ENCODE peak calls at places on chromosomes 1 and 21, in four cellular contexts. Z is spleen, H is brain microvascular endothelial cell, T is mucosa of descending colon. G is an unnamed sample.

GRCh38 chr1:234520908-234521801 is 42.2 kb upstream of the TARBP1 start:
- DNase-seq in Z (no peak), H (no peak), T (no peak), G (no peak)

GRCh38 chr1:231199868-231200267 is 38.0 kb downstream of the TRIM67 start:
- DNase-seq in Z (peak; percentile 42), H (no peak), T (no peak), G (no peak)

GRCh38 chr1:218460367-218460766 is 115.2 kb downstream of the TGFB2 start:
- DNase-seq in Z (no peak), H (peak; percentile 77), T (no peak), G (peak; percentile 77)

GRCh38 chr21:36004441-36004840 is 55.9 kb downstream of the SETD4 start:
- DNase-seq in Z (no peak), H (no peak), T (no peak), G (peak; percentile 71)

GRCh38 chr1:165408518-165408917 is 36.4 kb downstream of the RXRG start:
- DNase-seq in Z (no peak), H (peak; percentile 20), T (no peak), G (peak; percentile 15)

GRCh38 chr1:876428-876827 is 47.3 kb upstream of the SAMD11 start:
- DNase-seq in Z (no peak), H (no peak), T (no peak), G (no peak)

GRCh38 chr1:47545912-47546483 is 108.2 kb downstream of the FOXD2 start:
- DNase-seq in Z (no peak), H (no peak), T (no peak), G (no peak)

GRCh38 chr1:43936470-43937151 is 3.0 kb downstream of the ARTN start:
- DNase-seq in Z (no peak), H (no peak), T (peak; percentile 67), G (no peak)

GRCh38 chr1:36156329-36157114 is 562 bp downstream of the MAP7D1 start:
- DNase-seq in Z (peak; percentile 93), H (peak; percentile 42), T (peak; percentile 79), G (no peak)

GRCh38 chr1:237736372-237737029 is 154.2 kb downstream of the ZP4 start:
- DNase-seq in Z (no peak), H (peak; percentile 3), T (no peak), G (no peak)

GRCh38 chr1:78035121-78035520 is 10.6 kb upstream of the GIPC2 start:
- DNase-seq in Z (no peak), H (no peak), T (no peak), G (peak; percentile 25)

GRCh38 chr1:157968951-157969350 is 24.5 kb upstream of the KIRREL1 start:
- DNase-seq in Z (no peak), H (peak; percentile 87), T (no peak), G (peak; percentile 93)

GRCh38 chr1:169563019-169563615 is 23.2 kb downstream of the F5 start:
- DNase-seq in Z (no peak), H (no peak), T (no peak), G (no peak)

GRCh38 chr1:98661544-98662353 is at the start of gene SNX7:
- DNase-seq in Z (peak; percentile 90), H (peak; percentile 50), T (peak; percentile 91), G (peak; percentile 78)

GRCh38 chr1:7371926-7372325 is 399.2 kb upstream of the VAMP3 start:
- DNase-seq in Z (peak; percentile 49), H (no peak), T (no peak), G (no peak)

GRCh38 chr1:73065585-73065984 is 783.2 kb upstream of the NEGR1 start:
- DNase-seq in Z (no peak), H (no peak), T (no peak), G (no peak)

DNA sequence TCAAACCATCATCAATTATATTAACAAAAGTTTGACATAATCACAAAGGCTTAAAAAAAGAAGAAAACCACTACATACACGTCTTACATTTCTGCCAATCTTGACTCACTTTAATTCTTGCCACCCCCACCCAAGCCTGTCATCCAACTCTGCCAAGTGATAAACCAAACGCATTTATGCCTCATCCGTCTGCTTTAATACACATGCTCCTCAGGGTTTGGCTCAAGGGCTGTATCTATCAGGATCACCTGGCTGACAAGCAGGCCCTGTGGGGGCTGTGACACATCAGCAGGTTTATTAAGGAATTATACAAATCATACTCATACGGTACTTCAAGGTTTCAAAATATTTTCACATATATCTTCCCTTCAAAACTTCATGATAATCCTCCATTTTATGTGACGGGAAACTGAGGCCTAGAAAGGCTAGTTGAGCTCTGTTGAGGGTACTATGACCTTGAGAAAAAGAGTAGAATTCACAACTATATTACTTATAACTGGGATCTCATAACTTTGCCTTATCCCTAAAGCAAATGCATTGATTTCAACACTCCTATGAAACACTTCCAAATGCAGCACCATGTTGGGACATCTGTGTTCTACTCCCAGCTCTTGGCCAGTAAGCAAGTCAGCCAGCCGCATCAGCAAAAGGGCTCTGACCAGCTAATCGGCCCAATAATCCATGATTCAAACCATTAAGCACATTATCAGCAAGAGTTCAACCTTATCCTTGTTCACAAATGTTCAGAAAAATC is 8.7 kb downstream of the SORT1 start:
- DNase-seq in Z (no peak), H (no peak), T (no peak), G (peak; percentile 20)
- H3K4me3 ChIP-seq in Z (no peak overlapping the region), H (no peak overlapping the region), T (no peak overlapping the region), G (no peak overlapping the region)

GRCh38 chr1:23394176-23394575 is 24.5 kb upstream of the ZNF436 start:
- DNase-seq in Z (no peak), H (peak; percentile 76), T (no peak), G (peak; percentile 77)

GRCh38 chr1:23395162-23395724 is 25.6 kb upstream of the ZNF436 start:
- DNase-seq in Z (no peak), H (no peak), T (no peak), G (no peak)

GRCh38 chr1:23393706-23394105 is 24.1 kb upstream of the ZNF436 start:
- DNase-seq in Z (peak; percentile 87), H (peak; percentile 56), T (peak; percentile 44), G (no peak)

GRCh38 chr1:23395849-23396248 is 26.2 kb upstream of the ZNF436 start:
- DNase-seq in Z (no peak), H (no peak), T (no peak), G (no peak)

DNA sequence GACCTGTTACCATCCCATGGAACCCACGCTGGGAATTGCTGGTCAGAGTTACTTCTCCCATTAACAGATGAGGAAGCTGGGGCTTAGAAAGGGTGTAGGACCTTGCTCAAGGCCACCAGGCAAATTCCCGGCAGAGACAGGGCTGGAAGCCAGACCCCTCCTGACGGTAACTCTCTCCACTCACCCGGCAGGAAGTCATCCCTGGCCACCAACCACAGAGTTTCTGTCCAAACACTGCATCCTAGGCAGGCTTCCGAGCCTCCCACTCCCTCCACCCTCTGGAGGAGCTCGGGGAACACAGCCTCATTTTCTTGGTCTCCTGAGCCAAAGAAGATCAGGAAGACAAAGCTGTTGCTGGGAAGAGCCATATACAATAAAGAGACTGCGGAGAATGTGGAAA is 25.0 kb upstream of the ZNF436 start:
- DNase-seq in Z (peak; percentile 82), H (peak; percentile 47), T (peak; percentile 53), G (peak; percentile 96)
- TF ChIP-seq CTCF in Z (no peak), H (peak; percentile 27), T (no peak), G (peak; percentile 38)

GRCh38 chr1:181033799-181034391 is at the start of gene MR1:
- DNase-seq in Z (no peak), H (peak; percentile 47), T (no peak), G (peak; percentile 89)

GRCh38 chr1:181036107-181036843 is 2.5 kb downstream of the MR1 start:
- DNase-seq in Z (no peak), H (no peak), T (no peak), G (no peak)

GRCh38 chr1:181038399-181038873 is 4.7 kb downstream of the MR1 start:
- DNase-seq in Z (no peak), H (peak; percentile 55), T (peak; percentile 53), G (peak; percentile 54)

GRCh38 chr1:181028241-181029014 is 5.4 kb upstream of the MR1 start:
- DNase-seq in Z (no peak), H (no peak), T (no peak), G (peak; percentile 80)

GRCh38 chr1:181033128-181033798 is 520 bp upstream of the MR1 start:
- DNase-seq in Z (no peak), H (peak; percentile 10), T (no peak), G (peak; percentile 69)
- H3K4me3 ChIP-seq in Z (peak overlapping the region; percentile 52), H (no peak overlapping the region), T (peak overlapping the region; percentile 5), G (peak overlapping the region; percentile 63)

GRCh38 chr1:19061343-19061742 is 104.9 kb upstream of the IFFO2 start:
- DNase-seq in Z (no peak), H (no peak), T (no peak), G (no peak)

GRCh38 chr1:19059773-19060172 is 103.3 kb upstream of the IFFO2 start:
- DNase-seq in Z (no peak), H (no peak), T (no peak), G (no peak)

GRCh38 chr1:19057784-19058475 is 101.5 kb upstream of the IFFO2 start:
- DNase-seq in Z (no peak), H (no peak), T (no peak), G (no peak)

GRCh38 chr1:19057182-19057779 is 100.8 kb upstream of the IFFO2 start:
- DNase-seq in Z (no peak), H (no peak), T (no peak), G (no peak)

GRCh38 chr1:19058476-19058797 is 102.0 kb upstream of the IFFO2 start:
- DNase-seq in Z (no peak), H (no peak), T (no peak), G (no peak)
- TF ChIP-seq CTCF in Z (no peak), H (no peak), T (no peak), G (no peak)

GRCh38 chr1:248844526-248844925 is 6.5 kb downstream of the ZNF672 start:
- DNase-seq in Z (no peak), H (no peak), T (no peak), G (no peak)
- H3K4me3 ChIP-seq in Z (no peak overlapping the region), H (no peak overlapping the region), T (no peak overlapping the region), G (no peak overlapping the region)

DNA sequence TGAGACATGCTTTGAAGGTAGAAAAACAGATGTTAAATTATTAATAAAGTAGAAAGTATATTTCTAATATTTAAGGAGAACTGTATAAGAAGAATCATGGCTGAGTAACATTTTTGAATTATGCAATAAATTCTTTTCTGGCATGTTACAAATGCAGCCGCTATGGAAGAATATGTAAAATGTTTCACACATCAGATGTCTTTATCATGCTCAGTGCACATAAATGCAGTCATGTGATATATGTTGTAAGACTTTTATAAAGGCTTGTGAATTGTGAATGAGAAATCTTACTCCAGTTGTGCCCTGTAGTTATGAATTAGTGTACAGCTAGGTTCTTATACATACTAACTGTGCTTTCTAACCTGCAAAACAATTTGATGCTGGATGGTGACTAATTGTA is 53.5 kb downstream of the LRRC8B start:
- DNase-seq in Z (no peak), H (no peak), T (no peak), G (no peak)
- TF ChIP-seq CTCF in Z (no peak), H (no peak), T (no peak), G (no peak)

GRCh38 chr1:38047603-38048146 is 1.1 kb upstream of the POU3F1 start:
- DNase-seq in Z (no peak), H (no peak), T (no peak), G (peak; percentile 40)
- H3K4me3 ChIP-seq in Z (peak overlapping the region; percentile 69), H (peak overlapping the region; percentile 44), T (no peak overlapping the region), G (peak overlapping the region; percentile 53)

GRCh38 chr1:53182111-53182593 is 14.5 kb upstream of the CPT2 start:
- DNase-seq in Z (peak; percentile 92), H (peak; percentile 79), T (peak; percentile 90), G (peak; percentile 80)
- TF ChIP-seq CTCF in Z (peak; percentile 93), H (peak; percentile 81), T (peak; percentile 75), G (peak; percentile 68)